ENCODE peak calls at places on chromosomes 4 and X, in nine cellular contexts. E is lower lobe of right lung, K is tibial artery, L is HFF-Myc, Q is mucosa of descending colon, P is Peyer's patch, I is DND-41, Z is heart left ventricle, X is A549. D is an unnamed sample.

GRCh38 chrX:136168929-136169735 is 21.8 kb downstream of the FHL1 start:
- DNase-seq in I (no peak), L (peak; percentile 90), P (no peak), Q (no peak), E (no peak), Z (peak; percentile 75), K (peak; percentile 76), X (no peak), D (no peak)

GRCh38 chr4:8778760-8779159 is 92.9 kb downstream of the HMX1 start:
- DNase-seq in Z (no peak), L (no peak), I (no peak), E (no peak), K (no peak), P (no peak), X (no peak), Q (peak; percentile 20), D (no peak)

GRCh38 chr4:83617371-83618021 is 81.6 kb downstream of the GPAT3 start:
- DNase-seq in P (no peak), K (no peak), L (no peak), X (no peak), Z (no peak), Q (no peak), E (no peak), I (no peak), D (no peak)

GRCh38 chrX:10557166-10557565 is 63.2 kb downstream of the MID1 start:
- DNase-seq in X (no peak), E (no peak), Z (no peak), I (no peak), L (no peak), Q (no peak), K (no peak), P (no peak), D (no peak)

GRCh38 chr4:10808591-10808990 is 124.0 kb upstream of the CLNK start:
- DNase-seq in P (no peak), I (no peak), Z (peak; percentile 33), L (no peak), E (no peak), K (no peak), Q (no peak), X (no peak), D (no peak)

GRCh38 chr4:140296871-140297570 is 76.4 kb upstream of the SCOC start:
- DNase-seq in K (no peak), Q (no peak), I (no peak), E (no peak), Z (no peak), L (no peak), P (no peak), X (no peak), D (no peak)

GRCh38 chr4:70721747-70722146 is at the start of gene RUFY3:
- DNase-seq in Z (peak; percentile 56), X (no peak), Q (no peak), P (no peak), L (peak; percentile 78), K (peak; percentile 73), E (no peak), I (peak; percentile 26), D (no peak)

GRCh38 chrX:15447985-15448639 is 45.0 kb downstream of the PIR start:
- DNase-seq in K (no peak), Z (no peak), X (no peak), P (no peak), Q (no peak), I (no peak), E (no peak), L (no peak), D (no peak)

GRCh38 chrX:19127649-19128168 is 5.4 kb upstream of the ADGRG2 start:
- DNase-seq in K (no peak), Z (peak; percentile 32), Q (no peak), L (no peak), E (no peak), X (no peak), P (no peak), I (no peak), D (no peak)

GRCh38 chrX:19121466-19121865 is 802 bp downstream of the ADGRG2 start:
- DNase-seq in Z (no peak), P (no peak), X (no peak), I (no peak), K (no peak), Q (no peak), L (no peak), E (no peak), D (no peak)

GRCh38 chrX:19122641-19123009 is 357 bp upstream of the ADGRG2 start:
- DNase-seq in L (no peak), P (no peak), Z (no peak), E (no peak), Q (no peak), X (no peak), I (no peak), K (no peak), D (no peak)

GRCh38 chrX:19121898-19122640 is at the start of gene ADGRG2:
- DNase-seq in I (no peak), E (peak; percentile 54), L (no peak), P (no peak), K (peak; percentile 66), Z (peak; percentile 57), Q (no peak), X (peak; percentile 37), D (peak; percentile 16)
- TF ChIP-seq CTCF in I (no peak), E (peak; percentile 11), L (no peak), P (no peak), K (no peak), Z (no peak), Q (no peak), X (peak; percentile 43), D (no peak)

GRCh38 chrX:147803948-147804347 is 107.8 kb upstream of the FMR1 start:
- DNase-seq in I (peak; percentile 43), P (no peak), K (no peak), L (no peak), E (no peak), Z (no peak), X (peak; percentile 0), Q (no peak), D (no peak)
- TF ChIP-seq CTCF in I (peak; percentile 80), P (no peak), K (no peak), L (no peak), E (peak; percentile 33), Z (no peak), X (peak; percentile 23), Q (no peak), D (peak; percentile 63)

DNA sequence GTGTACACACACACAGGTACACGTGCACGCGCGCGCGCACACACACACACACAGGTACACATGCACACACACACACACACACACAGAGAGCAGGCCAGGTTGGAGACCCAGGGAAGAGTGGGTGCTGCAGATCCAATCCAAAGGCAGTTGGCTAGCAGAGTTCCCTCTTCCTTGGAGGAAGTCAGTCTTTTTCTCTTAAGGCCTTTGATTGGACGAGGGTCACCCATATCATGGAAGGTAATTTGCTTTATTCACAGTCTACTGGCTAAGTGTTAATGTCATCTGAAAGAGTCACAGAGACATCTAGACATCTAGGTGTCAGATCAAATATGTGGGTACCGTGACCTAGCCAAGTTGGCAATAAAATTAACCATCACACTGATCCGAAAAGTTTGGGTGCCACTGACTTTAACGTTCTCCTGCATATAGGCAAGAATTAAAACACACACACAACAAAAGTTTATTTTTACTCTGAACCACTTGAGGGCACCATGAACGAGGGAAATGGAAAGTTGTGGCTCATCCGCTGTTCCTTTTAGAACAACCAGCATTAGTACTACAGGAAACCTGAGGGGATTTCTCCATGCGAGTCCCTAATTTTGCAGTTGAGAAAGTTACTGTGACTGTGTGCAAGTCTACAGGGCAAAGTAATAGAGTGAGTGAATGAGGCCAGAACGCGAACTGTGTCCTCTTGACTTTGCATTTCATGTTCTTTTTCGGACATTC is 66.0 kb upstream of the STOX2 start:
- DNase-seq in X (no peak), K (no peak), I (no peak), E (no peak), Z (no peak), P (no peak), L (no peak), Q (no peak), D (no peak)
- TF ChIP-seq CTCF in X (peak; percentile 40), K (no peak), I (no peak), E (no peak), Z (peak; percentile 26), P (no peak), L (peak; percentile 2), Q (no peak), D (peak; percentile 39)

DNA sequence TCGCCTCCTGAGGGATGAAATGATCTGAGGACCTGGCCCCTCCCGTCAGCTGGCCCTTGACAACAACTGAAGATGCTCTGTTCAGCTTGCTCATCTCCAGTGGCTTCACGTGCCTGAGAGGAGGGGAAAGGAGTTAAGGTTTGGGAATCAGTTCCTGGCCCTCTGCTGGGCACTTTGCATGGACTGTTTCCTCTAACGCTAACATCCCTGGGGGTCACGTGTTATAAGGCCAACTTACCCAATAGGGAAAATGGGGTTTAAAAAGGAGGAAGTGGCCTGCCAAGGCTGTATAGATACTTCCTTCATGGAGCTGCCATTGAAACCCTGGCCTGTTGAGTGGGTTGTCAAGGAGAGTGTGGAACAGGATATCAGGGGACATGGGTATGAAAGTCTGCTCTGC is 65.6 kb downstream of the OR13H1 start:
- DNase-seq in Z (no peak), I (no peak), E (no peak), L (no peak), X (no peak), Q (no peak), P (no peak), K (no peak), D (no peak)
- TF ChIP-seq CTCF in Z (no peak), I (no peak), E (no peak), L (no peak), X (no peak), Q (no peak), P (no peak), K (no peak), D (no peak)

GRCh38 chr4:63563288-63564014 is 845.8 kb downstream of the TECRL start:
- DNase-seq in I (no peak), L (no peak), Z (no peak), K (no peak), E (no peak), Q (no peak), X (no peak), P (no peak), D (no peak)
- TF ChIP-seq CTCF in I (peak; percentile 28), L (no peak), Z (peak; percentile 13), K (no peak), E (no peak), Q (no peak), X (no peak), P (no peak), D (peak; percentile 41)

DNA sequence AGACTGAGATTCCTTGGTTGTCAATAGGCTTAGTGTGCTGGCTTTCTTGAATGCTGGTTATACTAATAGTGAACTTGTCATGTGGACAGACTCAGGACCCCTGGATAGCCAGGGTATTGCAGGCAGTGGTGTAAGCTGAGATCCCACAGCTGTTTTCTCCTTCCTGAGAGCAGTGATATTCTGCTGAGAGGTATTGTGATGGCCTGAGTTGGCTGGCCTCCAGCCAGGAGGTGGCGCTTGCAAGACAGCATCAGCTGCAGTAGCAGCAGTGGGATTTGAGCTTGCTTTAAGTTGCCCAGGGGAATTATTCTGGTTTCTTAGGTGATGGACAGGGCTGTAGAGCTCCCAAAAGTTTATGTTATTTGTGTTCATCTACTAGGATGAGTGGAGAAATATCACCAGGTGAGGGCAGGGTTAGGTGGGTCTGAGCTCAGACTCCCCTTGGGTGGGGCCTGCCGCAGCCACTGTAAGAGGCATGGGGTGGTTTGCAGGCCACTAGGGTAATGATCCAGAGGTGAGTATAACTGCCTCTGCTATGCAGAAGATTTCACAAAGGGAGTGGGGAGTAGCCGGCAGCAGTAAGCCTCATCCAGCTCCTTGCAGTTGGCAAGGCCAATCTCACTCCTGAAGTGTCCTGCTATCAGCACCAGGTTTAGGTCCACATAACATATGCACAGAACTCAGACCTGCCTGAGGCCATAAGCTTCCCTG is 66.2 kb downstream of the IL15 start:
- DNase-seq in P (no peak), Z (peak; percentile 54), K (no peak), Q (peak; percentile 47), I (no peak), E (no peak), L (no peak), X (no peak), D (no peak)
- TF ChIP-seq CTCF in P (no peak), Z (no peak), K (no peak), Q (no peak), I (peak; percentile 42), E (no peak), L (no peak), X (no peak), D (no peak)